ENCODE peak calls at places on chromosome 2, in ten cellular contexts. One of them, this sample, is unnamed.

GRCh38 chr2:188569441-188569840 is 277.8 kb downstream of the GULP1 start:
- DNase-seq in mucosa of descending colon: no peak
- DNase-seq in smooth muscle cell of the brain vasculature: no peak
- DNase-seq in Calu3: no peak
- DNase-seq in SK-MEL-5: peak
- DNase-seq in activated T-cell treated with anti-CD3 and anti-CD28 coated beads, Interleukin-2, amount 50 U/mL, for 72 hours: no peak
- DNase-seq in posterior cingulate gyrus: no peak
- DNase-seq in iPS-NIHi11: no peak
- DNase-seq in neural crest cell: no peak
- DNase-seq in dermis microvascular lymphatic vessel endothelial cell: no peak
- DNase-seq in this sample: no peak

GRCh38 chr2:3041841-3042600 is 335.6 kb downstream of the EIPR1 start:
- DNase-seq in mucosa of descending colon: no peak
- DNase-seq in smooth muscle cell of the brain vasculature: no peak
- DNase-seq in Calu3: no peak
- DNase-seq in SK-MEL-5: peak
- DNase-seq in activated T-cell treated with anti-CD3 and anti-CD28 coated beads, Interleukin-2, amount 50 U/mL, for 72 hours: no peak
- DNase-seq in posterior cingulate gyrus: no peak
- DNase-seq in iPS-NIHi11: no peak
- DNase-seq in neural crest cell: no peak
- DNase-seq in dermis microvascular lymphatic vessel endothelial cell: no peak
- DNase-seq in this sample: no peak

GRCh38 chr2:195961873-195962272 is 106.8 kb downstream of the DNAH7 start:
- DNase-seq in mucosa of descending colon: no peak
- DNase-seq in smooth muscle cell of the brain vasculature: no peak
- DNase-seq in Calu3: no peak
- DNase-seq in SK-MEL-5: no peak
- DNase-seq in activated T-cell treated with anti-CD3 and anti-CD28 coated beads, Interleukin-2, amount 50 U/mL, for 72 hours: no peak
- DNase-seq in posterior cingulate gyrus: no peak
- DNase-seq in iPS-NIHi11: no peak
- DNase-seq in neural crest cell: no peak
- DNase-seq in dermis microvascular lymphatic vessel endothelial cell: no peak
- DNase-seq in this sample: no peak

GRCh38 chr2:215136669-215137328 is 1.6 kb downstream of the ABCA12 start:
- DNase-seq in mucosa of descending colon: no peak
- DNase-seq in smooth muscle cell of the brain vasculature: no peak
- DNase-seq in Calu3: no peak
- DNase-seq in SK-MEL-5: no peak
- DNase-seq in activated T-cell treated with anti-CD3 and anti-CD28 coated beads, Interleukin-2, amount 50 U/mL, for 72 hours: peak
- DNase-seq in posterior cingulate gyrus: no peak
- DNase-seq in iPS-NIHi11: no peak
- DNase-seq in neural crest cell: no peak
- DNase-seq in dermis microvascular lymphatic vessel endothelial cell: no peak
- DNase-seq in this sample: no peak

GRCh38 chr2:140880573-140880972 is 1250.2 kb downstream of the LRP1B start:
- DNase-seq in mucosa of descending colon: no peak
- DNase-seq in smooth muscle cell of the brain vasculature: no peak
- DNase-seq in Calu3: no peak
- DNase-seq in SK-MEL-5: no peak
- DNase-seq in activated T-cell treated with anti-CD3 and anti-CD28 coated beads, Interleukin-2, amount 50 U/mL, for 72 hours: no peak
- DNase-seq in posterior cingulate gyrus: no peak
- DNase-seq in iPS-NIHi11: no peak
- DNase-seq in neural crest cell: no peak
- DNase-seq in dermis microvascular lymphatic vessel endothelial cell: no peak
- DNase-seq in this sample: no peak

GRCh38 chr2:104850322-104851184 is 3.4 kb upstream of the POU3F3 start:
- DNase-seq in mucosa of descending colon: no peak
- DNase-seq in smooth muscle cell of the brain vasculature: no peak
- DNase-seq in Calu3: no peak
- DNase-seq in SK-MEL-5: no peak
- DNase-seq in activated T-cell treated with anti-CD3 and anti-CD28 coated beads, Interleukin-2, amount 50 U/mL, for 72 hours: no peak
- DNase-seq in posterior cingulate gyrus: peak
- DNase-seq in iPS-NIHi11: peak
- DNase-seq in neural crest cell: no peak
- DNase-seq in dermis microvascular lymphatic vessel endothelial cell: no peak
- DNase-seq in this sample: no peak

GRCh38 chr2:101406867-101407266 is 19.6 kb upstream of the CREG2 start:
- DNase-seq in mucosa of descending colon: peak
- DNase-seq in smooth muscle cell of the brain vasculature: no peak
- DNase-seq in Calu3: no peak
- DNase-seq in SK-MEL-5: peak
- DNase-seq in activated T-cell treated with anti-CD3 and anti-CD28 coated beads, Interleukin-2, amount 50 U/mL, for 72 hours: no peak
- DNase-seq in posterior cingulate gyrus: no peak
- DNase-seq in iPS-NIHi11: no peak
- DNase-seq in neural crest cell: no peak
- DNase-seq in dermis microvascular lymphatic vessel endothelial cell: no peak
- DNase-seq in this sample: no peak

GRCh38 chr2:220744861-220745260 is 827.2 kb downstream of the EPHA4 start:
- DNase-seq in mucosa of descending colon: no peak
- DNase-seq in smooth muscle cell of the brain vasculature: no peak
- DNase-seq in Calu3: no peak
- DNase-seq in SK-MEL-5: no peak
- DNase-seq in activated T-cell treated with anti-CD3 and anti-CD28 coated beads, Interleukin-2, amount 50 U/mL, for 72 hours: no peak
- DNase-seq in posterior cingulate gyrus: no peak
- DNase-seq in iPS-NIHi11: no peak
- DNase-seq in neural crest cell: no peak
- DNase-seq in dermis microvascular lymphatic vessel endothelial cell: no peak
- DNase-seq in this sample: no peak

GRCh38 chr2:228519561-228519960 is 338.1 kb upstream of the SPHKAP start:
- DNase-seq in mucosa of descending colon: no peak
- DNase-seq in smooth muscle cell of the brain vasculature: no peak
- DNase-seq in Calu3: no peak
- DNase-seq in SK-MEL-5: no peak
- DNase-seq in activated T-cell treated with anti-CD3 and anti-CD28 coated beads, Interleukin-2, amount 50 U/mL, for 72 hours: no peak
- DNase-seq in posterior cingulate gyrus: no peak
- DNase-seq in iPS-NIHi11: no peak
- DNase-seq in neural crest cell: no peak
- DNase-seq in dermis microvascular lymphatic vessel endothelial cell: no peak
- DNase-seq in this sample: no peak

GRCh38 chr2:159050426-159050825 is 82.0 kb downstream of the TANC1 start:
- DNase-seq in mucosa of descending colon: no peak
- DNase-seq in smooth muscle cell of the brain vasculature: no peak
- DNase-seq in Calu3: no peak
- DNase-seq in SK-MEL-5: no peak
- DNase-seq in activated T-cell treated with anti-CD3 and anti-CD28 coated beads, Interleukin-2, amount 50 U/mL, for 72 hours: no peak
- DNase-seq in posterior cingulate gyrus: no peak
- DNase-seq in iPS-NIHi11: no peak
- DNase-seq in neural crest cell: no peak
- DNase-seq in dermis microvascular lymphatic vessel endothelial cell: no peak
- DNase-seq in this sample: no peak

GRCh38 chr2:12317853-12318426 is 398.8 kb upstream of the TRIB2 start:
- DNase-seq in mucosa of descending colon: peak
- DNase-seq in smooth muscle cell of the brain vasculature: no peak
- DNase-seq in Calu3: no peak
- DNase-seq in SK-MEL-5: peak
- DNase-seq in activated T-cell treated with anti-CD3 and anti-CD28 coated beads, Interleukin-2, amount 50 U/mL, for 72 hours: no peak
- DNase-seq in posterior cingulate gyrus: no peak
- DNase-seq in iPS-NIHi11: no peak
- DNase-seq in neural crest cell: no peak
- DNase-seq in dermis microvascular lymphatic vessel endothelial cell: no peak
- DNase-seq in this sample: no peak

GRCh38 chr2:73233154-73233931 is at the start of gene PRADC1:
- DNase-seq in mucosa of descending colon: peak
- DNase-seq in smooth muscle cell of the brain vasculature: peak
- DNase-seq in Calu3: peak
- DNase-seq in SK-MEL-5: peak
- DNase-seq in activated T-cell treated with anti-CD3 and anti-CD28 coated beads, Interleukin-2, amount 50 U/mL, for 72 hours: peak
- DNase-seq in posterior cingulate gyrus: peak
- DNase-seq in iPS-NIHi11: peak
- DNase-seq in neural crest cell: peak
- DNase-seq in dermis microvascular lymphatic vessel endothelial cell: peak
- DNase-seq in this sample: peak

GRCh38 chr2:97747285-97747684 is 33.9 kb downstream of the ZAP70 start:
- DNase-seq in mucosa of descending colon: no peak
- DNase-seq in smooth muscle cell of the brain vasculature: no peak
- DNase-seq in Calu3: no peak
- DNase-seq in SK-MEL-5: no peak
- DNase-seq in activated T-cell treated with anti-CD3 and anti-CD28 coated beads, Interleukin-2, amount 50 U/mL, for 72 hours: no peak
- DNase-seq in posterior cingulate gyrus: no peak
- DNase-seq in iPS-NIHi11: no peak
- DNase-seq in neural crest cell: no peak
- DNase-seq in dermis microvascular lymphatic vessel endothelial cell: no peak
- DNase-seq in this sample: no peak

GRCh38 chr2:106020032-106020431 is 174.1 kb downstream of the UXS1 start:
- DNase-seq in mucosa of descending colon: no peak
- DNase-seq in smooth muscle cell of the brain vasculature: no peak
- DNase-seq in Calu3: no peak
- DNase-seq in SK-MEL-5: no peak
- DNase-seq in activated T-cell treated with anti-CD3 and anti-CD28 coated beads, Interleukin-2, amount 50 U/mL, for 72 hours: no peak
- DNase-seq in posterior cingulate gyrus: no peak
- DNase-seq in iPS-NIHi11: no peak
- DNase-seq in neural crest cell: no peak
- DNase-seq in dermis microvascular lymphatic vessel endothelial cell: peak
- DNase-seq in this sample: no peak

GRCh38 chr2:69298862-69299261 is 88.2 kb downstream of the GFPT1 start:
- DNase-seq in mucosa of descending colon: no peak
- DNase-seq in smooth muscle cell of the brain vasculature: peak
- DNase-seq in Calu3: no peak
- DNase-seq in SK-MEL-5: no peak
- DNase-seq in activated T-cell treated with anti-CD3 and anti-CD28 coated beads, Interleukin-2, amount 50 U/mL, for 72 hours: no peak
- DNase-seq in posterior cingulate gyrus: no peak
- DNase-seq in iPS-NIHi11: no peak
- DNase-seq in neural crest cell: no peak
- DNase-seq in dermis microvascular lymphatic vessel endothelial cell: no peak
- DNase-seq in this sample: no peak

GRCh38 chr2:47321411-47322031 is 81.4 kb upstream of the MSH2 start:
- DNase-seq in mucosa of descending colon: no peak
- DNase-seq in smooth muscle cell of the brain vasculature: peak
- DNase-seq in Calu3: no peak
- DNase-seq in SK-MEL-5: no peak
- DNase-seq in activated T-cell treated with anti-CD3 and anti-CD28 coated beads, Interleukin-2, amount 50 U/mL, for 72 hours: no peak
- DNase-seq in posterior cingulate gyrus: no peak
- DNase-seq in iPS-NIHi11: no peak
- DNase-seq in neural crest cell: no peak
- DNase-seq in dermis microvascular lymphatic vessel endothelial cell: no peak
- DNase-seq in this sample: no peak

GRCh38 chr2:217291259-217291658 is 431.4 kb upstream of the TNP1 start:
- DNase-seq in mucosa of descending colon: no peak
- DNase-seq in smooth muscle cell of the brain vasculature: no peak
- DNase-seq in Calu3: no peak
- DNase-seq in SK-MEL-5: no peak
- DNase-seq in activated T-cell treated with anti-CD3 and anti-CD28 coated beads, Interleukin-2, amount 50 U/mL, for 72 hours: no peak
- DNase-seq in posterior cingulate gyrus: no peak
- DNase-seq in iPS-NIHi11: no peak
- DNase-seq in neural crest cell: no peak
- DNase-seq in dermis microvascular lymphatic vessel endothelial cell: no peak
- DNase-seq in this sample: no peak

GRCh38 chr2:19982268-19982667 is 7.6 kb downstream of the WDR35 start:
- DNase-seq in mucosa of descending colon: no peak
- DNase-seq in smooth muscle cell of the brain vasculature: no peak
- DNase-seq in Calu3: no peak
- DNase-seq in SK-MEL-5: no peak
- DNase-seq in activated T-cell treated with anti-CD3 and anti-CD28 coated beads, Interleukin-2, amount 50 U/mL, for 72 hours: no peak
- DNase-seq in posterior cingulate gyrus: no peak
- DNase-seq in iPS-NIHi11: no peak
- DNase-seq in neural crest cell: no peak
- DNase-seq in dermis microvascular lymphatic vessel endothelial cell: no peak
- DNase-seq in this sample: no peak

GRCh38 chr2:164671664-164672396 is 50.5 kb upstream of the GRB14 start:
- DNase-seq in mucosa of descending colon: no peak
- DNase-seq in smooth muscle cell of the brain vasculature: no peak
- DNase-seq in Calu3: no peak
- DNase-seq in SK-MEL-5: no peak
- DNase-seq in activated T-cell treated with anti-CD3 and anti-CD28 coated beads, Interleukin-2, amount 50 U/mL, for 72 hours: no peak
- DNase-seq in posterior cingulate gyrus: no peak
- DNase-seq in iPS-NIHi11: no peak
- DNase-seq in neural crest cell: no peak
- DNase-seq in dermis microvascular lymphatic vessel endothelial cell: no peak
- DNase-seq in this sample: no peak

GRCh38 chr2:9656270-9656766 is 25.5 kb upstream of the YWHAQ start:
- DNase-seq in mucosa of descending colon: no peak
- DNase-seq in smooth muscle cell of the brain vasculature: peak
- DNase-seq in Calu3: no peak
- DNase-seq in SK-MEL-5: no peak
- DNase-seq in activated T-cell treated with anti-CD3 and anti-CD28 coated beads, Interleukin-2, amount 50 U/mL, for 72 hours: peak
- DNase-seq in posterior cingulate gyrus: no peak
- DNase-seq in iPS-NIHi11: peak
- DNase-seq in neural crest cell: no peak
- DNase-seq in dermis microvascular lymphatic vessel endothelial cell: peak
- DNase-seq in this sample: peak

GRCh38 chr2:159677654-159678053 is 34.7 kb upstream of the MARCHF7 start:
- DNase-seq in mucosa of descending colon: no peak
- DNase-seq in smooth muscle cell of the brain vasculature: no peak
- DNase-seq in Calu3: no peak
- DNase-seq in SK-MEL-5: peak
- DNase-seq in activated T-cell treated with anti-CD3 and anti-CD28 coated beads, Interleukin-2, amount 50 U/mL, for 72 hours: no peak
- DNase-seq in posterior cingulate gyrus: no peak
- DNase-seq in iPS-NIHi11: no peak
- DNase-seq in neural crest cell: no peak
- DNase-seq in dermis microvascular lymphatic vessel endothelial cell: peak
- DNase-seq in this sample: no peak

GRCh38 chr2:207318071-207318683 is 152.4 kb upstream of the KLF7 start:
- DNase-seq in mucosa of descending colon: no peak
- DNase-seq in smooth muscle cell of the brain vasculature: no peak
- DNase-seq in Calu3: no peak
- DNase-seq in SK-MEL-5: no peak
- DNase-seq in activated T-cell treated with anti-CD3 and anti-CD28 coated beads, Interleukin-2, amount 50 U/mL, for 72 hours: no peak
- DNase-seq in posterior cingulate gyrus: no peak
- DNase-seq in iPS-NIHi11: no peak
- DNase-seq in neural crest cell: no peak
- DNase-seq in dermis microvascular lymphatic vessel endothelial cell: no peak
- DNase-seq in this sample: no peak

GRCh38 chr2:147351789-147352188 is 493.0 kb upstream of the ACVR2A start:
- DNase-seq in mucosa of descending colon: no peak
- DNase-seq in smooth muscle cell of the brain vasculature: no peak
- DNase-seq in Calu3: no peak
- DNase-seq in SK-MEL-5: no peak
- DNase-seq in activated T-cell treated with anti-CD3 and anti-CD28 coated beads, Interleukin-2, amount 50 U/mL, for 72 hours: no peak
- DNase-seq in posterior cingulate gyrus: no peak
- DNase-seq in iPS-NIHi11: no peak
- DNase-seq in neural crest cell: no peak
- DNase-seq in dermis microvascular lymphatic vessel endothelial cell: no peak
- DNase-seq in this sample: no peak

GRCh38 chr2:128405467-128405900 is 86.8 kb upstream of the HS6ST1 start:
- DNase-seq in mucosa of descending colon: no peak
- DNase-seq in smooth muscle cell of the brain vasculature: no peak
- DNase-seq in Calu3: no peak
- DNase-seq in SK-MEL-5: no peak
- DNase-seq in activated T-cell treated with anti-CD3 and anti-CD28 coated beads, Interleukin-2, amount 50 U/mL, for 72 hours: no peak
- DNase-seq in posterior cingulate gyrus: no peak
- DNase-seq in iPS-NIHi11: no peak
- DNase-seq in neural crest cell: no peak
- DNase-seq in dermis microvascular lymphatic vessel endothelial cell: no peak
- DNase-seq in this sample: no peak

GRCh38 chr2:95669441-95669994 is 77.7 kb downstream of the TRIM43 start:
- DNase-seq in mucosa of descending colon: no peak
- DNase-seq in smooth muscle cell of the brain vasculature: peak
- DNase-seq in Calu3: no peak
- DNase-seq in SK-MEL-5: no peak
- DNase-seq in activated T-cell treated with anti-CD3 and anti-CD28 coated beads, Interleukin-2, amount 50 U/mL, for 72 hours: no peak
- DNase-seq in posterior cingulate gyrus: no peak
- DNase-seq in iPS-NIHi11: no peak
- DNase-seq in neural crest cell: no peak
- DNase-seq in dermis microvascular lymphatic vessel endothelial cell: no peak
- DNase-seq in this sample: no peak

GRCh38 chr2:241179894-241180293 is 8.6 kb upstream of the ANO7 start:
- DNase-seq in mucosa of descending colon: no peak
- DNase-seq in smooth muscle cell of the brain vasculature: no peak
- DNase-seq in Calu3: no peak
- DNase-seq in SK-MEL-5: no peak
- DNase-seq in activated T-cell treated with anti-CD3 and anti-CD28 coated beads, Interleukin-2, amount 50 U/mL, for 72 hours: peak
- DNase-seq in posterior cingulate gyrus: no peak
- DNase-seq in iPS-NIHi11: no peak
- DNase-seq in neural crest cell: no peak
- DNase-seq in dermis microvascular lymphatic vessel endothelial cell: no peak
- DNase-seq in this sample: no peak

GRCh38 chr2:233084488-233084887 is 24.3 kb downstream of the INPP5D start:
- DNase-seq in mucosa of descending colon: peak
- DNase-seq in smooth muscle cell of the brain vasculature: no peak
- DNase-seq in Calu3: no peak
- DNase-seq in SK-MEL-5: no peak
- DNase-seq in activated T-cell treated with anti-CD3 and anti-CD28 coated beads, Interleukin-2, amount 50 U/mL, for 72 hours: peak
- DNase-seq in posterior cingulate gyrus: no peak
- DNase-seq in iPS-NIHi11: no peak
- DNase-seq in neural crest cell: no peak
- DNase-seq in dermis microvascular lymphatic vessel endothelial cell: peak
- DNase-seq in this sample: peak

GRCh38 chr2:12014088-12014960 is 267.9 kb downstream of the LPIN1 start:
- DNase-seq in mucosa of descending colon: no peak
- DNase-seq in smooth muscle cell of the brain vasculature: no peak
- DNase-seq in Calu3: no peak
- DNase-seq in SK-MEL-5: peak
- DNase-seq in activated T-cell treated with anti-CD3 and anti-CD28 coated beads, Interleukin-2, amount 50 U/mL, for 72 hours: no peak
- DNase-seq in posterior cingulate gyrus: no peak
- DNase-seq in iPS-NIHi11: no peak
- DNase-seq in neural crest cell: no peak
- DNase-seq in dermis microvascular lymphatic vessel endothelial cell: no peak
- DNase-seq in this sample: no peak